ENCODE peak calls at places on chromosomes 16 and 17, in five cellular contexts. O is ovary, R is K562, F is A549, Q is sigmoid colon. H is an unnamed sample.

GRCh38 chr17:17151541-17151940 is 54.6 kb downstream of the PLD6 start:
- DNase-seq in O (no peak), R (no peak), F (peak; percentile 51), Q (no peak), H (no peak)

GRCh38 chr16:54931041-54931756 is 534 bp downstream of the IRX5 start:
- DNase-seq in O (peak; percentile 55), R (peak; percentile 43), F (peak; percentile 20), Q (no peak), H (peak; percentile 89)

GRCh38 chr17:77510133-77510796 is 369.5 kb downstream of the SEC14L1 start:
- DNase-seq in O (no peak), R (no peak), F (no peak), Q (peak; percentile 45), H (no peak)

GRCh38 chr17:28188841-28189263 is 130.1 kb upstream of the TMEM97 start:
- DNase-seq in O (no peak), R (no peak), F (no peak), Q (no peak), H (no peak)

GRCh38 chr17:65359016-65359415 is 202.4 kb downstream of the AXIN2 start:
- DNase-seq in O (no peak), R (no peak), F (no peak), Q (no peak), H (no peak)

GRCh38 chr17:40366861-40367518 is 2.5 kb upstream of the GJD3 start:
- DNase-seq in O (no peak), R (peak; percentile 5), F (no peak), Q (peak; percentile 54), H (no peak)

GRCh38 chr16:27725271-27726010 is 175.5 kb downstream of the KATNIP start:
- DNase-seq in O (no peak), R (no peak), F (no peak), Q (no peak), H (no peak)

GRCh38 chr16:54462151-54462651 is 175.6 kb upstream of the IRX3 start:
- DNase-seq in O (no peak), R (no peak), F (no peak), Q (no peak), H (no peak)

GRCh38 chr16:82782715-82783251 is 156.0 kb downstream of the CDH13 start:
- DNase-seq in O (no peak), R (no peak), F (no peak), Q (no peak), H (no peak)

GRCh38 chr17:1467898-1468492 is 12.0 kb upstream of the CRK start:
- DNase-seq in O (no peak), R (no peak), F (no peak), Q (peak; percentile 81), H (peak; percentile 94)

GRCh38 chr16:12204601-12205000 is 228.1 kb downstream of the SNX29 start:
- DNase-seq in O (no peak), R (no peak), F (no peak), Q (no peak), H (no peak)

GRCh38 chr16:68798398-68798797 is 44.9 kb upstream of the TANGO6 start:
- DNase-seq in O (no peak), R (no peak), F (no peak), Q (no peak), H (no peak)

GRCh38 chr17:29874931-29875596 is 55.0 kb downstream of the SSH2 start:
- DNase-seq in O (no peak), R (peak; percentile 45), F (no peak), Q (no peak), H (no peak)

GRCh38 chr16:83994087-83994486 is 26.0 kb downstream of the NECAB2 start:
- DNase-seq in O (no peak), R (no peak), F (peak; percentile 75), Q (no peak), H (no peak)

GRCh38 chr16:70160388-70160787 is 13.2 kb upstream of the CLEC18C start:
- DNase-seq in O (no peak), R (peak; percentile 9), F (peak; percentile 1), Q (no peak), H (no peak)

GRCh38 chr16:88978608-88979346 is 1.8 kb upstream of the CBFA2T3 start:
- DNase-seq in O (no peak), R (peak; percentile 75), F (no peak), Q (no peak), H (peak; percentile 72)

GRCh38 chr16:4351880-4352279 is 759 bp upstream of the PAM16 start:
- DNase-seq in O (no peak), R (no peak), F (no peak), Q (peak; percentile 61), H (no peak)

GRCh38 chr17:31490019-31490383 is 98.5 kb downstream of the RAB11FIP4 start:
- DNase-seq in O (no peak), R (no peak), F (no peak), Q (no peak), H (no peak)

GRCh38 chr17:29572691-29573557 is 4.4 kb downstream of the TP53I13 start:
- DNase-seq in O (peak; percentile 68), R (peak; percentile 71), F (no peak), Q (peak; percentile 74), H (peak; percentile 94)

GRCh38 chr17:49197346-49197998 is 12.9 kb downstream of the GNGT2 start:
- DNase-seq in O (no peak), R (no peak), F (no peak), Q (no peak), H (no peak)

GRCh38 chr17:59165933-59166342 is 10.4 kb downstream of the PRR11 start:
- DNase-seq in O (no peak), R (peak; percentile 18), F (peak; percentile 68), Q (no peak), H (no peak)

GRCh38 chr16:73289232-73289631 is 241.3 kb upstream of the ZFHX3 start:
- DNase-seq in O (no peak), R (no peak), F (no peak), Q (no peak), H (no peak)

GRCh38 chr16:11064846-11065245 is 120.5 kb downstream of the CLEC16A start:
- DNase-seq in O (peak; percentile 7), R (no peak), F (no peak), Q (no peak), H (no peak)

GRCh38 chr17:68794636-68795503 is 160.3 kb downstream of the ABCA8 start:
- DNase-seq in O (no peak), R (no peak), F (no peak), Q (no peak), H (no peak)

GRCh38 chr17:68792873-68793272 is 162.3 kb downstream of the ABCA8 start:
- DNase-seq in O (no peak), R (no peak), F (no peak), Q (no peak), H (no peak)

GRCh38 chr17:68790481-68790880 is 164.7 kb downstream of the ABCA8 start:
- DNase-seq in O (no peak), R (no peak), F (no peak), Q (no peak), H (no peak)

GRCh38 chr17:68790931-68791330 is 164.3 kb downstream of the ABCA8 start:
- DNase-seq in O (no peak), R (no peak), F (no peak), Q (no peak), H (no peak)

GRCh38 chr17:68792042-68792685 is 163.0 kb downstream of the ABCA8 start:
- DNase-seq in O (no peak), R (no peak), F (no peak), Q (no peak), H (no peak)
- TF ChIP-seq EP300 in O (no peak), R (no peak), F (no peak), Q (no peak), H (no peak)

DNA sequence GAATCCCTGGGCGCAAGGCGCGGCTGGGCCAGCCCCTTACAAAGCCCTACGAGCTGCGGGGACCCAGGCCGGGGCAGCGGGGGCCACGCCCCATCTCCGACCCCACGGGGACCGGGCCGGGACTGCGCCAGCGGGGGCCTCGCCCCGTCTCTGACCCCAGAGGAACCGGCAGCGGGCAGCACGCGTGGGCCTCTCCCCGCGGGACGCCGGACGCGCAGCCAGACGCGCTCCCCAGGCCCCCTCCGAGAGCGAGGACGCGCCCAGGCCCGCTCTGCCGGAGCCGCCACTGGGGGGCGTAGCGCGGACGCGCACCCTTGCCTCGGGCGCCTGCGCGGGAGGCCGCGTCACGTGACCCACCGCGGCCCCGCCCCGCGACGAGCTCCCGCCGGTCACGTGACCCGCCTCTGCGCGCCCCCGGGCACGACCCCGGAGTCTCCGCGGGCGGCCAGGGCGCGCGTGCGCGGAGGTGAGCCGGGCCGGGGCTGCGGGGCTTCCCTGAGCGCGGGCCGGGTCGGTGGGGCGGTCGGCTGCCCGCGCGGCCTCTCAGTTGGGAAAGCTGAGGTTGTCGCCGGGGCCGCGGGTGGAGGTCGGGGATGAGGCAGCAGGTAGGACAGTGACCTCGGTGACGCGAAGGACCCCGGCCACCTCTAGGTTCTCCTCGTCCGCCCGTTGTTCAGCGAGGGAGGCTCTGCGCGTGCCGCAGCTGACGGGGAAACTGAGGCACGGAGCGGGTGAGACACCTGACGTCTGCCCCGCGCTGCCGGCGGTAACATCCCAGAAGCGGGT is at the start of gene GAA:
- DNase-seq in O (peak; percentile 92), R (peak; percentile 99), F (peak; percentile 91), Q (peak; percentile 93), H (peak; percentile 98)
- H3K27ac ChIP-seq in O (peak within 1 kb of the TSS; percentile 87), R (peak within 1 kb of the TSS; percentile 52), F (peak within 1 kb of the TSS; percentile 94), Q (peak within 1 kb of the TSS; percentile 96), H (peak within 1 kb of the TSS; percentile 91)

DNA sequence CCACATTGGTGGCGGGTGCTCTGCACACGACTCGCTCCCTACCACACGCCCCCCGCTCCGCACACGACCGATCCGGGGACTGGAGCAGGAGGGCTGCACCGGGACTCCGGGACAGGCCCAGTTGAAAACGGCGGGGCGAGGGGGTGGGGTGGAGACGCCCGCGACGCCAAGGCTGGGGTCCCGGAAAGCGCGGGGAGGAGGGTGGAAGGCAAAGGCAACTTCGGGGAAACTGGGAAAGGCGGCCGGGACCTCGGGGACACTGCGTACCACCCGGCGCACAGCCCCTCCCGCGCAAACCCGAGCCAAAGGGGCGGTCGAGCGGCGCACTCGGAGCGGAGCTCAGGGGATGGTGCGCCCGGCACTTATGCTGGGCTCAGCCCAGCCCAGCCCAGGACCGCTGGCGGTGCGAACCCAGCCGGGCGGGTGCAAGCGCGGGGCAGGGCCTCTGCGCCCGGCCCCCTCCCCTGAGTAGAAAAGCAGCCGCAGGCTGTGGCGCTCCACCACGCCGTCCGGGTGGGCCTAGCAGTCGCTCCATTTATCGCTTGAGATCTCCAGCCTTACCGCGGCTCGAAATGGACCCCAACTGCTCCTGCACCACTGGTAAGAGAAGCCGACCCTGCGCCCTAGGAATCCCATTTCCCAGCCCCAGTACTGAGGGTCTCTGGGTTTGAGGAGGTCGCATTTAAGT is at the start of gene MT1M:
- DNase-seq in O (no peak), R (no peak), F (no peak), Q (peak; percentile 83), H (peak; percentile 56)
- TF ChIP-seq POLR2A in O (no peak), R (no peak), F (no peak), Q (peak; percentile 28), H (peak; percentile 64)

GRCh38 chr17:19448341-19449268 is 37.6 kb downstream of the RNF112 start:
- DNase-seq in O (no peak), R (no peak), F (no peak), Q (peak; percentile 86), H (no peak)

GRCh38 chr17:19445105-19445504 is 34.1 kb downstream of the RNF112 start:
- DNase-seq in O (no peak), R (no peak), F (no peak), Q (no peak), H (no peak)

GRCh38 chr17:19443148-19443547 is 32.1 kb downstream of the RNF112 start:
- DNase-seq in O (no peak), R (no peak), F (no peak), Q (no peak), H (no peak)

DNA sequence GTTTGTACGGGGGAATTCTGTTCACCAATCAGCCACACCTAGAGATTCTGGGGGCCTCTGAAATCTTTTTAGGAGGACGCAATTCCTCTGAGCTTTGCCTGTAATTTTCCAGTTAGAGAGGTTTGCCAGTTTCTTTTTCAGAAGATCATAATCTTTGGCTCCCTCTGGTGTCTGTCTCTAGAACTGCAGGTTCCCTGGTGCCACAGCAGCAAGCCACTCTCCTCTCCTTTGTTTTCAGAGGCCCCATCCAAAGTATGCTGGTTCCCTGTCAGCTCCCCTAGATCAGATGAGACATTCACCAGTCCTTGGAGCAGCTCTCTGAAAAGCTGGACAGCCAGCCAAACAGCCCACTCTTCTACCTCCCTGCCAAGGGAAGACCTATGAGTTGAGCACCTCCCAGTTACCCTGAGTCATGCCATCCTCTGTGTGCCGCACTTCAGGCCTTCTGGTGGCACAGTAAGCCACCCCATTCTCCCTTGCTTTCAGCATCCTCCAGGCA is 36.1 kb downstream of the RNF112 start:
- DNase-seq in O (peak; percentile 76), R (peak; percentile 58), F (peak; percentile 80), Q (peak; percentile 90), H (peak; percentile 59)
- TF ChIP-seq EP300 in O (no peak), R (no peak), F (no peak), Q (no peak), H (no peak)